ENCODE peak calls at places on chromosomes 3 and 15, in four cellular contexts. B, D, R and I are unnamed samples.
A peak's percentile ranks its signal among the peaks of the same experiment; 100 is the strongest.

GRCh38 chr3:136195258-136196063 is 674 bp downstream of the MSL2 start:
- DNase-seq in B (peak; percentile 87), D (peak; percentile 73), R (peak; percentile 90), I (peak; percentile 86)

GRCh38 chr3:114299421-114299820 is 5.6 kb downstream of the TIGIT start:
- DNase-seq in B (peak; percentile 42), D (no peak), R (peak; percentile 52), I (no peak)

GRCh38 chr15:36334059-36334458 is 245.4 kb upstream of the CDIN1 start:
- DNase-seq in B (no peak), R (no peak), D (no peak), I (no peak)

GRCh38 chr15:71411538-71412482 is 296.5 kb downstream of the THSD4 start:
- DNase-seq in R (no peak), D (no peak), B (no peak), I (no peak)

GRCh38 chr15:31300981-31301686 is 25.5 kb upstream of the KLF13 start:
- DNase-seq in R (no peak), D (peak; percentile 12), B (peak; percentile 38), I (peak; percentile 63)

GRCh38 chr3:107817076-107817475 is 273.8 kb downstream of the CD47 start:
- DNase-seq in D (no peak), R (no peak), B (no peak), I (no peak)

GRCh38 chr15:38217788-38218609 is 34.6 kb upstream of the SPRED1 start:
- DNase-seq in B (no peak), D (no peak), R (no peak), I (no peak)

GRCh38 chr3:71077070-71077469 is 506.5 kb downstream of the FOXP1 start:
- DNase-seq in R (no peak), B (no peak), D (no peak), I (no peak)

GRCh38 chr3:46928297-46928696 is 48.2 kb downstream of the CCDC12 start:
- DNase-seq in D (no peak), R (no peak), B (no peak), I (no peak)

GRCh38 chr3:190038050-190038631 is 82.6 kb downstream of the P3H2 start:
- DNase-seq in R (peak; percentile 30), B (no peak), D (peak; percentile 68), I (no peak)

GRCh38 chr15:95208988-95209387 is 977.6 kb downstream of the MCTP2 start:
- DNase-seq in D (no peak), B (no peak), R (no peak), I (no peak)

GRCh38 chr3:186035277-186035676 is 73.6 kb downstream of the ETV5 start:
- DNase-seq in B (no peak), R (no peak), D (no peak), I (no peak)

GRCh38 chr15:89412906-89413411 is 78.3 kb upstream of the POLG start:
- DNase-seq in D (no peak), R (peak; percentile 82), B (no peak), I (no peak)

GRCh38 chr15:50167112-50167511 is 14.9 kb upstream of the SLC27A2 start:
- DNase-seq in D (no peak), B (no peak), R (no peak), I (no peak)

GRCh38 chr3:63934041-63934440 is 21.9 kb upstream of the SCAANT1 start:
- DNase-seq in R (peak; percentile 70), D (no peak), B (no peak), I (no peak)

GRCh38 chr3:63934484-63934883 is 22.3 kb upstream of the SCAANT1 start:
- DNase-seq in D (no peak), B (no peak), R (no peak), I (no peak)

GRCh38 chr3:63932509-63933212 is 20.5 kb upstream of the SCAANT1 start:
- DNase-seq in D (no peak), R (no peak), B (no peak), I (no peak)

GRCh38 chr3:63933459-63933858 is 21.3 kb upstream of the SCAANT1 start:
- DNase-seq in R (no peak), D (no peak), B (no peak), I (no peak)

DNA sequence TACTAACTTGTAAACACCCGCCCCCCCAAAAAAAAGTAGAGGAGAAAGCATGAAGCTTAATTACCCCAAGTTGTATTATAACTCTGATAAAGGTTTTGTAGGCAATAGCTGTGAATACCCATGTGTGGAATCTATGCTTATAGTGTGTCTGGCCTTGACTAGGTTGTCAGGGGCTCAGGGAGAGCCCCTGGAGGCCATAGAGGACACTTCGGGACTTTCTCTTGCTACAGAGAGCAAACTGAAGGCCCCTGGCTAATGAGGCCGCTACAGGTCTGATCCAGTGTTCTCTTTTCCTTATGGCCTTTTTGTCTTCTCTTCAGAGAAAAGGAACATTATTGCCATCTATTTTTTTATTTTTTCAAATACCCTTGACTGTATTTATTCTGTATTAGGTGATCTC is 19.1 kb upstream of the SCAANT1 start:
- DNase-seq in R (peak; percentile 56), D (no peak), B (no peak), I (no peak)
- TF ChIP-seq CTCF in R (peak; percentile 39), D (no peak), B (no peak), I (peak; percentile 50)

GRCh38 chr3:52915245-52915772 is 18.0 kb upstream of the STIMATE start:
- DNase-seq in D (no peak), B (no peak), R (no peak), I (no peak)

GRCh38 chr3:52926556-52926955 is 29.2 kb upstream of the STIMATE start:
- DNase-seq in R (no peak), D (no peak), B (no peak), I (no peak)

GRCh38 chr3:52925405-52926313 is 28.3 kb upstream of the STIMATE start:
- DNase-seq in R (no peak), B (no peak), D (no peak), I (no peak)

GRCh38 chr3:52917044-52917443 is 19.7 kb upstream of the STIMATE start:
- DNase-seq in B (no peak), D (no peak), R (no peak), I (no peak)

DNA sequence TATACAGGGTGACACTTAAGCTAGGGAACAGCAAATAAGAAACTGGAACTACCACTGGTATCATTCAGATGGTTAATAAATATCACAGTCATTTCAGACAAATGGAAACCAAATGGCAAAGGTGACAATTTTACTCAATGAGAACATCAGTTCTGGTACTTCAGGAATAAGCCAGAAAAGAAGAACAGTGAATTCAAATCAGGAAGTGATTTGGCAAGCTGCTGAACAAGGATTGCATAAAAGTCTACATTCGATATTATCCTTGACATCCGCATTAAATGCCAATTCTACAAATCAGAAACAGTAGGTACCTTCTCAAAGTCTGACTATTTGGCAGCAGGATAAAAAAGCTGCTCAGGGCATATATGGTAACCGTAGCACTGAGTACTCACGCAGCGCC is 23.5 kb upstream of the STIMATE start:
- DNase-seq in R (no peak), B (no peak), D (no peak), I (no peak)
- TF ChIP-seq CTCF in R (no peak), B (no peak), D (no peak), I (no peak)

GRCh38 chr15:42133356-42133755 is 23.1 kb downstream of the PLA2G4F start:
- DNase-seq in R (no peak), B (no peak), D (peak; percentile 4), I (no peak)

GRCh38 chr15:42131826-42132806 is 24.3 kb downstream of the PLA2G4F start:
- DNase-seq in D (peak; percentile 12), B (no peak), R (peak; percentile 72), I (no peak)

GRCh38 chr15:42134617-42135243 is 21.7 kb downstream of the PLA2G4F start:
- DNase-seq in R (no peak), D (peak; percentile 6), B (no peak), I (peak; percentile 31)

GRCh38 chr15:42136513-42136912 is 19.9 kb downstream of the PLA2G4F start:
- DNase-seq in D (no peak), B (no peak), R (no peak), I (no peak)

DNA sequence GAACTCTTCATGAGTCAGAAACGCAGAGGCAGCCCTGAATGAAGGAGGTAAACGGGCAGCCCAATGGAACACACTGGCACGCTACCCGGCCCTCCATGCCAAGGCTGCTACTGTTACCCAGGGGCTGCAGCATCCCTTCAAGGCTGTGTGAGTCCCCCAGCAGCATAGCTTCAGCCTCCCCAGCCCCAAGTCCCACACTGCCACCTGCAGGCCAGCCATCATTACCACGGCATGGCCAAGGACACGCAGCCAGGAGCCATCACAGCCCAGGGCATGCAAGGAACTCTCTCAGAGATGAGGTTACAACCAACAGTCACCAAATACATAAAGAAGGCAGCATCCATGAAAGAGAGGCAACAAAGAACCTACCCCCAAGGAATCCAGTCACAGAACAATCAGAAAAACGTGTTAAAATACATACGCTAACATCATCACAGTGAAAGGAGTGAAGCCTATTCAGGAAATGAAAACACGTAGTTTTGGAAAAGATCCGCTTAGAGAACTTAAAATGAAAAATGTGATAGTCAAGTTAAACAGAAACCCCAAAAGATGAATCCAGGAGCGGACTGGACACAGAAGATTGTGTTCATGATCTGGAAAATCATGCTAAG is 22.4 kb downstream of the PLA2G4F start:
- DNase-seq in B (peak; percentile 47), R (peak; percentile 68), D (peak; percentile 17), I (no peak)
- TF ChIP-seq CTCF in B (peak; percentile 57), R (peak; percentile 68), D (peak; percentile 29), I (peak; percentile 67)

GRCh38 chr3:37809846-37810447 is 51.7 kb upstream of the CTDSPL start:
- DNase-seq in R (no peak), D (no peak), B (no peak), I (no peak)
- TF ChIP-seq CTCF in R (no peak), D (no peak), B (no peak), I (no peak)

DNA sequence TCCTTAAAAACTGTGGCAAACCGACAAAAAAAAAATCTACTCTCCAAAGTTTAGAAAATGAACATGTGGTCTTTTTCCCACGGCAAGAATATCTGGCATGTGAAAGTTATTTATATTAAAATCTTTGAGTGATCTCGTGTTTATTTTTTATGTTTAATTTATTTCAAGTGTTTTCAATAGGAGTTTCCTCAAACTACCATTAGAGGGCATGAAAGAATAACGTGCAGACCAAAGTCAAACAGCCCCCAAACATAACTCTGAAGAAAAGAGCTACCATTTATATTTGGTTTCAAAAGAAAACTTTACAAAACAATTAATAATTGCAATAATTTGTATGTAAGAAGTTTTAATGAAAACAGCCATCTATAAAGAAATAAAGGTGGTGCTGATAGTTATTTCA is 286.3 kb downstream of the ZIC4 start:
- DNase-seq in D (no peak), R (no peak), B (no peak), I (no peak)
- TF ChIP-seq CTCF in D (no peak), R (peak; percentile 66), B (no peak), I (peak; percentile 76)

DNA sequence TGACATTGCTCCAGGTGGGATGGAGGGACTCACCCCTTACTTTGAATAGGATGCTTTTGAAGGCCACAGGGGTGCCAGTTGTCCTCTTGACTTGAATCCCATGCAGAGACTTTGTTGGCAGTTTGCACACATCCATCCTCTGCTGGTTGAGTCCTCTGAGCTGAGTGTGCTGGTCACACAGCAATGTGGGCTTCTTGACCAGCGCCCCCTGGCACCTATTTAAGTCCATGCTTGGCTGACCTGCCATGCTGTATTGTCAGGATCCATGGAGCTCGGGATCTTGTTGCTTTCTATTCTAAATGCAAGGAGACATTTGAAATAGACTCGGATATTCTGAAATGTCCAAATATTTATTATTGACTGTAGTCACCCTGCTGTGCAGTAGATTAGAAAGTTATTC is 19.8 kb downstream of the RAB7A start:
- DNase-seq in D (no peak), R (no peak), B (no peak), I (no peak)
- TF ChIP-seq CTCF in D (no peak), R (peak; percentile 7), B (no peak), I (no peak)

GRCh38 chr3:12601072-12601471 is 44.2 kb downstream of the MKRN2 start:
- DNase-seq in R (no peak), B (no peak), D (no peak), I (no peak)
- TF ChIP-seq CTCF in R (no peak), B (no peak), D (no peak), I (peak; percentile 18)